ENCODE peak calls at places on chromosomes 6 and 20, in seven cellular contexts. E is neuronal stem cell; Z is HS-5; W is testis; L is WTC11; R is activated CD4-positive, CD25-positive, alpha-beta regulatory T cell; B is B cell. O is an unnamed sample.

GRCh38 chr6:41728073-41728936 is 7.1 kb downstream of the TFEB start:
- DNase-seq in W (no peak), R (no peak), L (no peak), B (peak), E (no peak), Z (no peak), O (no peak)

GRCh38 chr6:108452725-108453195 is 108.0 kb upstream of the FOXO3 start:
- DNase-seq in W (no peak), B (no peak), L (no peak), R (no peak), E (no peak), Z (no peak), O (no peak)

GRCh38 chr20:11117808-11118528 is 444.2 kb upstream of the JAG1 start:
- DNase-seq in R (no peak), W (no peak), L (no peak), B (no peak), Z (peak), E (no peak), O (peak)

GRCh38 chr20:8156603-8157079 is 24.6 kb downstream of the PLCB1 start:
- DNase-seq in R (no peak), L (no peak), Z (no peak), W (no peak), E (no peak), B (no peak), O (no peak)

GRCh38 chr20:59933296-59933848 is at the start of gene SYCP2:
- DNase-seq in B (peak), R (peak), W (peak), L (no peak), E (no peak), Z (no peak), O (no peak)

GRCh38 chr20:14444106-14444505 is 106.7 kb upstream of the FLRT3 start:
- DNase-seq in R (no peak), B (no peak), Z (no peak), E (no peak), L (no peak), W (no peak), O (no peak)

GRCh38 chr20:59776626-59777320 is 156.7 kb downstream of the SYCP2 start:
- DNase-seq in L (no peak), R (no peak), E (no peak), Z (no peak), B (no peak), W (no peak), O (no peak)

GRCh38 chr6:43413002-43413401 is 14.3 kb upstream of the ABCC10 start:
- DNase-seq in E (no peak), B (no peak), L (no peak), W (no peak), Z (no peak), R (no peak), O (no peak)

GRCh38 chr6:119562168-119562567 is 212.6 kb upstream of the MAN1A1 start:
- DNase-seq in W (no peak), L (no peak), B (no peak), R (no peak), E (no peak), Z (no peak), O (no peak)

GRCh38 chr6:112622036-112622435 is 274.9 kb downstream of the RFPL4B start:
- DNase-seq in B (no peak), E (no peak), R (no peak), W (no peak), L (no peak), Z (no peak), O (no peak)

GRCh38 chr20:57138198-57138995 is 128.0 kb downstream of the BMP7 start:
- DNase-seq in R (no peak), E (no peak), L (no peak), B (no peak), W (no peak), Z (no peak), O (no peak)